ENCODE peak calls at places on chromosomes 4 and X, in nine cellular contexts. One of them, this sample, is unnamed.

GRCh38 chr4:165464813-165465381 is 86.1 kb downstream of the CPE start:
- DNase-seq in GM23338: peak; percentile 64
- DNase-seq in A549: peak; percentile 26
- DNase-seq in Panc1: no peak
- DNase-seq in SK-N-SH: peak; percentile 54
- DNase-seq in GM12878: no peak
- DNase-seq in K562: peak; percentile 60
- DNase-seq in HCT116: no peak
- DNase-seq in HepG2: peak; percentile 18
- DNase-seq in this sample: peak; percentile 22

GRCh38 chr4:40915318-40916217 is 165.8 kb downstream of the NSUN7 start:
- DNase-seq in A549: no peak
- DNase-seq in K562: no peak
- DNase-seq in GM12878: no peak
- DNase-seq in SK-N-SH: no peak
- DNase-seq in HCT116: no peak
- DNase-seq in GM23338: no peak
- DNase-seq in HepG2: no peak
- DNase-seq in Panc1: no peak
- DNase-seq in this sample: no peak

GRCh38 chr4:52578951-52579350 is 80.2 kb downstream of the USP46 start:
- DNase-seq in GM12878: no peak
- DNase-seq in K562: no peak
- DNase-seq in HepG2: no peak
- DNase-seq in HCT116: no peak
- DNase-seq in GM23338: no peak
- DNase-seq in SK-N-SH: no peak
- DNase-seq in A549: no peak
- DNase-seq in Panc1: no peak
- DNase-seq in this sample: no peak

GRCh38 chr4:47831026-47831689 is 6.7 kb downstream of the CORIN start:
- DNase-seq in GM12878: no peak
- DNase-seq in HepG2: no peak
- DNase-seq in K562: no peak
- DNase-seq in A549: no peak
- DNase-seq in GM23338: no peak
- DNase-seq in HCT116: no peak
- DNase-seq in Panc1: no peak
- DNase-seq in SK-N-SH: no peak
- DNase-seq in this sample: no peak

GRCh38 chrX:132412208-132412607 is 76.6 kb downstream of the MBNL3 start:
- DNase-seq in Panc1: no peak
- DNase-seq in HepG2: peak; percentile 35
- DNase-seq in SK-N-SH: no peak
- DNase-seq in A549: no peak
- DNase-seq in GM12878: no peak
- DNase-seq in K562: no peak
- DNase-seq in GM23338: peak; percentile 88
- DNase-seq in HCT116: no peak
- DNase-seq in this sample: no peak

GRCh38 chr4:36385951-36386561 is 104.6 kb downstream of the DTHD1 start:
- DNase-seq in A549: no peak
- DNase-seq in K562: no peak
- DNase-seq in SK-N-SH: no peak
- DNase-seq in GM23338: no peak
- DNase-seq in HCT116: no peak
- DNase-seq in GM12878: peak; percentile 63
- DNase-seq in HepG2: no peak
- DNase-seq in Panc1: no peak
- DNase-seq in this sample: peak; percentile 18

GRCh38 chr4:93776386-93777080 is 52.0 kb upstream of the ATOH1 start:
- DNase-seq in HepG2: no peak
- DNase-seq in SK-N-SH: no peak
- DNase-seq in GM12878: no peak
- DNase-seq in Panc1: no peak
- DNase-seq in A549: peak; percentile 4
- DNase-seq in K562: no peak
- DNase-seq in HCT116: no peak
- DNase-seq in GM23338: no peak
- DNase-seq in this sample: no peak

GRCh38 chr4:127920521-127920920 is 39.8 kb downstream of the PLK4 start:
- DNase-seq in GM23338: no peak
- DNase-seq in A549: no peak
- DNase-seq in GM12878: no peak
- DNase-seq in HepG2: no peak
- DNase-seq in K562: no peak
- DNase-seq in Panc1: no peak
- DNase-seq in SK-N-SH: no peak
- DNase-seq in HCT116: no peak
- DNase-seq in this sample: no peak

GRCh38 chrX:150150081-150150779 is 211.9 kb upstream of the EOLA2 start:
- DNase-seq in A549: no peak
- DNase-seq in K562: no peak
- DNase-seq in SK-N-SH: no peak
- DNase-seq in GM23338: no peak
- DNase-seq in GM12878: no peak
- DNase-seq in Panc1: no peak
- DNase-seq in HepG2: no peak
- DNase-seq in HCT116: no peak
- DNase-seq in this sample: no peak

GRCh38 chr4:41640905-41641304 is 102.9 kb downstream of the LIMCH1 start:
- DNase-seq in K562: no peak
- DNase-seq in HepG2: no peak
- DNase-seq in GM23338: no peak
- DNase-seq in HCT116: no peak
- DNase-seq in SK-N-SH: no peak
- DNase-seq in Panc1: no peak
- DNase-seq in A549: no peak
- DNase-seq in GM12878: no peak
- DNase-seq in this sample: no peak

GRCh38 chr4:21885241-21885640 is 63.3 kb downstream of the KCNIP4 start:
- DNase-seq in GM23338: no peak
- DNase-seq in SK-N-SH: no peak
- DNase-seq in K562: no peak
- DNase-seq in HCT116: no peak
- DNase-seq in HepG2: no peak
- DNase-seq in Panc1: no peak
- DNase-seq in GM12878: no peak
- DNase-seq in A549: no peak
- DNase-seq in this sample: no peak

GRCh38 chr4:189143255-189143654 is 797.4 kb upstream of the FRG1 start:
- DNase-seq in HCT116: peak; percentile 43
- DNase-seq in GM12878: no peak
- DNase-seq in Panc1: peak; percentile 61
- DNase-seq in A549: peak; percentile 90
- DNase-seq in K562: no peak
- DNase-seq in SK-N-SH: no peak
- DNase-seq in HepG2: no peak
- DNase-seq in GM23338: no peak
- DNase-seq in this sample: no peak

GRCh38 chr4:108620933-108621905 is 843 bp downstream of the RPL34 start:
- DNase-seq in A549: no peak
- DNase-seq in GM12878: no peak
- DNase-seq in SK-N-SH: no peak
- DNase-seq in GM23338: no peak
- DNase-seq in Panc1: no peak
- DNase-seq in HepG2: no peak
- DNase-seq in K562: no peak
- DNase-seq in HCT116: no peak
- DNase-seq in this sample: no peak

GRCh38 chr4:118823471-118823870 is 12.5 kb downstream of the SEC24D start:
- DNase-seq in A549: no peak
- DNase-seq in K562: no peak
- DNase-seq in GM23338: no peak
- DNase-seq in HepG2: no peak
- DNase-seq in GM12878: no peak
- DNase-seq in Panc1: no peak
- DNase-seq in HCT116: peak; percentile 28
- DNase-seq in SK-N-SH: no peak
- DNase-seq in this sample: no peak

GRCh38 chr4:8761824-8762205 is 109.8 kb downstream of the HMX1 start:
- DNase-seq in GM23338: no peak
- DNase-seq in GM12878: no peak
- DNase-seq in K562: no peak
- DNase-seq in SK-N-SH: no peak
- DNase-seq in HepG2: no peak
- DNase-seq in Panc1: no peak
- DNase-seq in A549: no peak
- DNase-seq in HCT116: no peak
- DNase-seq in this sample: no peak

GRCh38 chrX:9102956-9103355 is 69.0 kb upstream of the FAM9B start:
- DNase-seq in HCT116: no peak
- DNase-seq in GM12878: no peak
- DNase-seq in K562: no peak
- DNase-seq in Panc1: no peak
- DNase-seq in A549: no peak
- DNase-seq in SK-N-SH: no peak
- DNase-seq in GM23338: no peak
- DNase-seq in HepG2: no peak
- DNase-seq in this sample: no peak

GRCh38 chr4:15013585-15013984 is 11.3 kb downstream of the CPEB2 start:
- DNase-seq in K562: no peak
- DNase-seq in GM23338: no peak
- DNase-seq in GM12878: no peak
- DNase-seq in SK-N-SH: no peak
- DNase-seq in A549: no peak
- DNase-seq in HCT116: no peak
- DNase-seq in Panc1: no peak
- DNase-seq in HepG2: no peak
- DNase-seq in this sample: no peak

GRCh38 chrX:107628662-107629532 is 587 bp downstream of the PRPS1 start:
- DNase-seq in HCT116: no peak
- DNase-seq in SK-N-SH: peak; percentile 36
- DNase-seq in HepG2: peak; percentile 25
- DNase-seq in GM12878: no peak
- DNase-seq in GM23338: peak; percentile 44
- DNase-seq in Panc1: peak; percentile 33
- DNase-seq in A549: peak; percentile 50
- DNase-seq in K562: peak; percentile 38
- DNase-seq in this sample: peak; percentile 49

GRCh38 chr4:628346-628745 is 3.0 kb downstream of the PDE6B start:
- DNase-seq in A549: no peak
- DNase-seq in Panc1: no peak
- DNase-seq in K562: no peak
- DNase-seq in HepG2: no peak
- DNase-seq in GM23338: no peak
- DNase-seq in GM12878: no peak
- DNase-seq in HCT116: no peak
- DNase-seq in SK-N-SH: no peak
- DNase-seq in this sample: no peak

GRCh38 chr4:165763640-165764039 is 109.4 kb upstream of the TLL1 start:
- DNase-seq in HCT116: no peak
- DNase-seq in K562: no peak
- DNase-seq in SK-N-SH: no peak
- DNase-seq in GM12878: no peak
- DNase-seq in GM23338: no peak
- DNase-seq in A549: no peak
- DNase-seq in HepG2: no peak
- DNase-seq in Panc1: no peak
- DNase-seq in this sample: no peak

GRCh38 chrX:63299596-63299995 is 51.5 kb downstream of the SPIN4 start:
- DNase-seq in K562: no peak
- DNase-seq in Panc1: no peak
- DNase-seq in GM23338: no peak
- DNase-seq in HepG2: no peak
- DNase-seq in GM12878: no peak
- DNase-seq in SK-N-SH: no peak
- DNase-seq in HCT116: no peak
- DNase-seq in A549: no peak
- DNase-seq in this sample: no peak

GRCh38 chr4:64799751-64800150 is 390.5 kb upstream of the TECRL start:
- DNase-seq in K562: no peak
- DNase-seq in HCT116: no peak
- DNase-seq in A549: no peak
- DNase-seq in SK-N-SH: no peak
- DNase-seq in HepG2: no peak
- DNase-seq in GM12878: no peak
- DNase-seq in Panc1: no peak
- DNase-seq in GM23338: peak; percentile 17
- DNase-seq in this sample: no peak
- TF ChIP-seq REST in K562: no peak
- TF ChIP-seq REST in HCT116: no peak
- TF ChIP-seq REST in A549: no peak
- TF ChIP-seq REST in SK-N-SH: no peak
- TF ChIP-seq REST in HepG2: no peak
- TF ChIP-seq REST in GM12878: no peak
- TF ChIP-seq REST in Panc1: no peak
- TF ChIP-seq REST in GM23338: no peak
- TF ChIP-seq REST in this sample: no peak

DNA sequence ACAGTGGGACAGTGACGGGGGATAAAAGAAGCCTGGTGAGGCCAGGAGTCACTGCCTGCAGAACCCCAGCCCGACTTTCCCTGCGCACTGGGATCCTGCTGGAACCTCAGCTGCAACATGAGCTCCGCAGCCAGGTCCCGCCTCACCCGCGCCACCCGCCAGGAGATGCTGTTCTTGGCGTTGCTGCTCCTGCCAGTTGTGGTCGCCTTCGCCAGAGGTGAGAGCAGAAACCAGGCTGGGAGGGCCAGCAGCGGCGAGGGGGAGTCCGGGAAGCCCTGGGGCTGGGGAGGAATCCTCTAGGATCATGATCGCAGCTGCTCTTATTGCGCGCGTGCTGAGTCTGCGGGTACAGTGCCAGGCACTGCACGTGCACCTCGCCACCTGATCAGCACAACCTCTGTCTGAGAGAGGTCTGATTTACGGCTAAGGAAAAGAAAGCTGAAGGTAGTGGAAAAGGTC is at the start of gene PF4V1:
- DNase-seq in HCT116: no peak
- DNase-seq in A549: no peak
- DNase-seq in Panc1: no peak
- DNase-seq in K562: no peak
- DNase-seq in GM23338: peak; percentile 59
- DNase-seq in HepG2: no peak
- DNase-seq in GM12878: no peak
- DNase-seq in SK-N-SH: no peak
- DNase-seq in this sample: no peak
- TF ChIP-seq CTCF in HCT116: no peak
- TF ChIP-seq CTCF in A549: no peak
- TF ChIP-seq CTCF in Panc1: peak; percentile 51
- TF ChIP-seq CTCF in K562: no peak
- TF ChIP-seq CTCF in GM23338: no peak
- TF ChIP-seq CTCF in HepG2: no peak
- TF ChIP-seq CTCF in GM12878: no peak
- TF ChIP-seq CTCF in SK-N-SH: no peak
- TF ChIP-seq CTCF in this sample: no peak

GRCh38 chrX:46588263-46588662 is 14.7 kb downstream of the CHST7 start:
- DNase-seq in A549: peak; percentile 28
- DNase-seq in K562: no peak
- DNase-seq in HCT116: no peak
- DNase-seq in GM23338: peak; percentile 68
- DNase-seq in SK-N-SH: no peak
- DNase-seq in Panc1: no peak
- DNase-seq in HepG2: no peak
- DNase-seq in GM12878: no peak
- DNase-seq in this sample: no peak
- H3K4me3 ChIP-seq in A549: peak overlapping the region; percentile 16
- H3K4me3 ChIP-seq in K562: no peak overlapping the region
- H3K4me3 ChIP-seq in HCT116: peak overlapping the region; percentile 49
- H3K4me3 ChIP-seq in GM23338: peak overlapping the region; percentile 39
- H3K4me3 ChIP-seq in SK-N-SH: no peak overlapping the region
- H3K4me3 ChIP-seq in Panc1: no peak overlapping the region
- H3K4me3 ChIP-seq in HepG2: no peak overlapping the region
- H3K4me3 ChIP-seq in GM12878: no peak overlapping the region
- H3K4me3 ChIP-seq in this sample: no peak overlapping the region

GRCh38 chr4:174154455-174154854 is 129.0 kb downstream of the FBXO8 start:
- DNase-seq in HepG2: no peak
- DNase-seq in Panc1: no peak
- DNase-seq in GM12878: no peak
- DNase-seq in SK-N-SH: no peak
- DNase-seq in K562: no peak
- DNase-seq in A549: peak; percentile 43
- DNase-seq in GM23338: no peak
- DNase-seq in HCT116: no peak
- DNase-seq in this sample: no peak
- TF ChIP-seq REST in HepG2: no peak
- TF ChIP-seq REST in Panc1: no peak
- TF ChIP-seq REST in GM12878: no peak
- TF ChIP-seq REST in SK-N-SH: no peak
- TF ChIP-seq REST in K562: no peak
- TF ChIP-seq REST in A549: no peak
- TF ChIP-seq REST in GM23338: no peak
- TF ChIP-seq REST in HCT116: no peak
- TF ChIP-seq REST in this sample: no peak